ENCODE peak calls at places on chromosomes 13 and 19, in seven cellular contexts. E is A673, Q is GM23338, L is fibroblast of lung, T is PC-3, N is HepG2, H is GM23248. Z is an unnamed sample.

GRCh38 chr19:51607920-51608562 is 22.2 kb downstream of the SIGLEC5 start:
- DNase-seq in E (peak), Q (peak), L (peak), T (peak), N (peak), H (peak), Z (peak)

GRCh38 chr13:27183561-27184147 is 12.0 kb upstream of the USP12 start:
- DNase-seq in E (no peak), Q (no peak), L (peak), T (peak), N (no peak), H (peak), Z (no peak)

GRCh38 chr13:93066187-93066586 is 160.4 kb upstream of the GPC6 start:
- DNase-seq in E (no peak), Q (no peak), L (peak), T (peak), N (no peak), H (peak), Z (peak)

GRCh38 chr19:50695251-50696064 is 24.1 kb downstream of the SHANK1 start:
- DNase-seq in E (peak), Q (peak), L (no peak), T (no peak), N (no peak), H (peak), Z (peak)

GRCh38 chr19:45863840-45864628 is at the start of gene FOXA3:
- DNase-seq in E (peak), Q (peak), L (peak), T (peak), N (peak), H (peak), Z (peak)

GRCh38 chr19:11169896-11170678 is 14.5 kb upstream of the SPC24 start:
- DNase-seq in E (no peak), Q (no peak), L (no peak), T (no peak), N (no peak), H (peak), Z (no peak)

GRCh38 chr19:45380107-45380506 is 9.7 kb upstream of the ERCC2 start:
- DNase-seq in E (no peak), Q (no peak), L (no peak), T (no peak), N (no peak), H (no peak), Z (no peak)

GRCh38 chr19:14764401-14764800 is 14.0 kb downstream of the ADGRE2 start:
- DNase-seq in E (no peak), Q (no peak), L (no peak), T (no peak), N (no peak), H (no peak), Z (no peak)

GRCh38 chr19:53503126-53503525 is 34.8 kb upstream of the ZNF331 start:
- DNase-seq in E (no peak), Q (no peak), L (no peak), T (no peak), N (no peak), H (no peak), Z (no peak)

GRCh38 chr13:21218351-21219043 is 42.0 kb downstream of the MRPL57 start:
- DNase-seq in E (no peak), Q (no peak), L (no peak), T (peak), N (no peak), H (no peak), Z (no peak)

GRCh38 chr19:58261600-58261967 is 17.2 kb upstream of the ZNF8 start:
- DNase-seq in E (no peak), Q (no peak), L (peak), T (no peak), N (no peak), H (peak), Z (no peak)

GRCh38 chr19:4077800-4078683 is 11.3 kb upstream of the ZBTB7A start:
- DNase-seq in E (no peak), Q (peak), L (no peak), T (peak), N (no peak), H (peak), Z (peak)

GRCh38 chr19:50520822-50521465 is 7.2 kb upstream of the ASPDH start:
- DNase-seq in E (no peak), Q (no peak), L (no peak), T (no peak), N (no peak), H (no peak), Z (no peak)

DNA sequence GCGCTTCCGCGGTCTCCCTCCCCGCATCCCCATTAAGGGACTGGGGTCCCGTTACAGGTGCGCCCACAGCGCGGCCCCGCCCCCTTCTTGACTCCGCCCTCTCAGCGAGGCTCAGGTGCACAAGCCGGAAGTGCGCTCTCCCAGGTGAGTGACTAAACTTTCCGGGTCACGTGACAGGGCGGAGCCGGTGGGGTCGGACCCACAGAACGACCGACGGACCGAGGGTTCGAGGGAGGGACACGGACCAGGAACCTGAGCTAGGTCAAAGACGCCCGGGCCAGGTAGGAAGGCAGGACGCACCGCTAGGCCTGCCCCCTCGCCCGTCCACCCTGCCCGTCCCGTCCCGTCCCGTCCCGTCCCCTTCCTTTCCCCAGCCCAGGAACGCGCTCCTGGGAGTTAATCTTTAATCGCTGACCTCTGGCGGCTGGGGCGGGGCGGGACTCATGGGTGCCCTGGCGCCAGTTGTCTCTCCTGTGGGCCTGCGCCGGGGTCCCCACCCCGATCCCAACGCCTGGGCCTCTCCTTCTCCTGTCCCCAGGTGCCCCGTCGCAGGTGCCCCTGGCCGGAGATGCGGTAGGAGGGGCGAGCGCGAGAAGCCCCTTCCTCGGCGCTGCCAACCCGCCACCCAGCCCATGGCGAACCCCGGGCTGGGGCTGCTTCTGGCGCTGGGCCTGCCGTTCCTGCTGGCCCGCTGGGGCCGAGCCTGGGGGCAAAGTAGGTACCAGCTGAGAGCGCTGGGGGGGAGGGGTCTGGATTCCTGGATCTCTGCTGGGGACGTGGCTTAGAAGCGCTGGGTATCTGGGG is at the start of gene CRB3:
- DNase-seq in E (no peak), Q (peak), L (no peak), T (peak), N (peak), H (no peak), Z (peak)
- TF ChIP-seq EZH2 in E (no peak), Q (no peak), L (peak), T (no peak), N (no peak), H (no peak), Z (no peak)

GRCh38 chr19:29598496-29598895 is 7.6 kb upstream of the POP4 start:
- DNase-seq in E (no peak), Q (no peak), L (no peak), T (no peak), N (no peak), H (no peak), Z (no peak)
- TF ChIP-seq EZH2 in E (no peak), Q (no peak), L (no peak), T (no peak), N (no peak), H (no peak), Z (no peak)

GRCh38 chr19:294341-294818 is 3.2 kb upstream of the PLPP2 start:
- DNase-seq in E (no peak), Q (no peak), L (no peak), T (no peak), N (no peak), H (peak), Z (no peak)
- TF ChIP-seq EZH2 in E (no peak), Q (no peak), L (peak), T (no peak), N (no peak), H (peak), Z (no peak)

GRCh38 chr19:19477705-19478383 is 37.5 kb downstream of the TSSK6 start:
- DNase-seq in E (no peak), Q (no peak), L (no peak), T (peak), N (no peak), H (no peak), Z (no peak)
- TF ChIP-seq EZH2 in E (no peak), Q (no peak), L (no peak), T (no peak), N (no peak), H (no peak), Z (no peak)

DNA sequence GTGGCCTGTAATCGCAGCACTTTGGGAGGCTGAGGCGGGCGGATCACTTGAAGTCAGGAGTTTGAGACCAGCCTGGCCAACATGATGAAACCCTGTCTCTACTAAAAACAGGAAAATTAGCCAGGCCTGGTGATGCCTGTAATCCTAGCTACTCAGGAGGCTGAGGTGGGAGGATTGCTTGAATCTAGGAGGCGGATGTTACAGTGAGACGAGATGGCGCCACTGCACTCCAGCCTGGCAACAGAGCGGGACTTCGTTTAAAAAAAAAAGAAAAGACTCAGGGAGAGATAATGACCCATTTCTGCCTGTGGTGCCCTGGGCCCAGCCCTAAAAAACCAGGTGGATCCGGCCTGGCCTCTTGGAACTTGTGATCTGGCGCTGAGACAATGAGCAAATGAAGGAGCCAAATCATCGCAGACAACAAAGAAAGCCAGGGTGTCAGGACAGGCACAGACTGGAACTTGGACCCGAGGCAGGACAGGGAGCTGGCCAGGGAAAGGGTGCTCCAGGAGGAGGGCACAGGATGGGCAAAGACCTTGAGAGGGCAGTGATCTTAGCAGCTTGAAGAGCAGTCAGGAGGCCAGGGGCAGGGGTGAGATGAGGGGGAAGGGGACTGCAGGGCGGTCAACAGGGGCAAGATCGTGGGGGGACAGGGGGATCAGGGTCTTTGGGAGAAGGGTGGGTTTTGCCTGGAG is 963 bp upstream of the JAK3 start:
- DNase-seq in E (no peak), Q (no peak), L (no peak), T (no peak), N (no peak), H (no peak), Z (no peak)
- TF ChIP-seq EZH2 in E (no peak), Q (peak), L (no peak), T (no peak), N (no peak), H (no peak), Z (no peak)

GRCh38 chr19:5339470-5339949 is 1.1 kb downstream of the PTPRS start:
- DNase-seq in E (peak), Q (no peak), L (no peak), T (no peak), N (no peak), H (peak), Z (no peak)
- TF ChIP-seq EZH2 in E (no peak), Q (no peak), L (no peak), T (no peak), N (no peak), H (no peak), Z (no peak)

Z was measured in hepatocyte.